ENCODE peak calls at places on chromosome 10, in seven cellular contexts. One of them, this sample, is unnamed.

GRCh38 chr10:61992059-61992460 is 90.6 kb downstream of the ARID5B start:
- DNase-seq in PC-9: no peak
- DNase-seq in endodermal cell: no peak
- DNase-seq in WERI-Rb-1: no peak
- DNase-seq in fibroblast of villous mesenchyme: peak
- DNase-seq in tibial nerve: no peak
- DNase-seq in choroid plexus epithelial cell: peak
- DNase-seq in this sample: no peak

GRCh38 chr10:14010083-14010551 is 320.6 kb downstream of the FRMD4A start:
- DNase-seq in tibial nerve: no peak
- DNase-seq in choroid plexus epithelial cell: peak
- DNase-seq in fibroblast of villous mesenchyme: peak
- DNase-seq in endodermal cell: peak
- DNase-seq in PC-9: no peak
- DNase-seq in WERI-Rb-1: no peak
- DNase-seq in this sample: no peak

GRCh38 chr10:113139695-113140094 is 189.6 kb downstream of the TCF7L2 start:
- DNase-seq in endodermal cell: no peak
- DNase-seq in WERI-Rb-1: no peak
- DNase-seq in PC-9: no peak
- DNase-seq in fibroblast of villous mesenchyme: peak
- DNase-seq in tibial nerve: no peak
- DNase-seq in choroid plexus epithelial cell: peak
- DNase-seq in this sample: no peak

GRCh38 chr10:126480648-126481047 is 92.4 kb upstream of the ADAM12 start:
- DNase-seq in PC-9: no peak
- DNase-seq in fibroblast of villous mesenchyme: no peak
- DNase-seq in choroid plexus epithelial cell: no peak
- DNase-seq in tibial nerve: no peak
- DNase-seq in endodermal cell: no peak
- DNase-seq in WERI-Rb-1: no peak
- DNase-seq in this sample: no peak

GRCh38 chr10:107487284-107487683 is 322.8 kb upstream of the SORCS1 start:
- DNase-seq in fibroblast of villous mesenchyme: peak
- DNase-seq in endodermal cell: no peak
- DNase-seq in PC-9: no peak
- DNase-seq in choroid plexus epithelial cell: peak
- DNase-seq in tibial nerve: no peak
- DNase-seq in WERI-Rb-1: no peak
- DNase-seq in this sample: no peak

GRCh38 chr10:101939273-101939635 is 95.7 kb upstream of the KCNIP2 start:
- DNase-seq in WERI-Rb-1: no peak
- DNase-seq in PC-9: peak
- DNase-seq in tibial nerve: no peak
- DNase-seq in endodermal cell: no peak
- DNase-seq in fibroblast of villous mesenchyme: peak
- DNase-seq in choroid plexus epithelial cell: peak
- DNase-seq in this sample: no peak

GRCh38 chr10:63003816-63004453 is 129.2 kb upstream of the NRBF2 start:
- DNase-seq in choroid plexus epithelial cell: peak
- DNase-seq in fibroblast of villous mesenchyme: no peak
- DNase-seq in WERI-Rb-1: no peak
- DNase-seq in tibial nerve: no peak
- DNase-seq in PC-9: no peak
- DNase-seq in endodermal cell: peak
- DNase-seq in this sample: no peak

GRCh38 chr10:46549171-46550075 is 7.0 kb downstream of the GPRIN2 start:
- DNase-seq in PC-9: no peak
- DNase-seq in fibroblast of villous mesenchyme: no peak
- DNase-seq in choroid plexus epithelial cell: no peak
- DNase-seq in WERI-Rb-1: peak
- DNase-seq in endodermal cell: peak
- DNase-seq in tibial nerve: no peak
- DNase-seq in this sample: peak

GRCh38 chr10:78986419-78986818 is 82.3 kb upstream of the ZMIZ1 start:
- DNase-seq in choroid plexus epithelial cell: no peak
- DNase-seq in endodermal cell: no peak
- DNase-seq in PC-9: no peak
- DNase-seq in WERI-Rb-1: no peak
- DNase-seq in fibroblast of villous mesenchyme: peak
- DNase-seq in tibial nerve: no peak
- DNase-seq in this sample: no peak

DNA sequence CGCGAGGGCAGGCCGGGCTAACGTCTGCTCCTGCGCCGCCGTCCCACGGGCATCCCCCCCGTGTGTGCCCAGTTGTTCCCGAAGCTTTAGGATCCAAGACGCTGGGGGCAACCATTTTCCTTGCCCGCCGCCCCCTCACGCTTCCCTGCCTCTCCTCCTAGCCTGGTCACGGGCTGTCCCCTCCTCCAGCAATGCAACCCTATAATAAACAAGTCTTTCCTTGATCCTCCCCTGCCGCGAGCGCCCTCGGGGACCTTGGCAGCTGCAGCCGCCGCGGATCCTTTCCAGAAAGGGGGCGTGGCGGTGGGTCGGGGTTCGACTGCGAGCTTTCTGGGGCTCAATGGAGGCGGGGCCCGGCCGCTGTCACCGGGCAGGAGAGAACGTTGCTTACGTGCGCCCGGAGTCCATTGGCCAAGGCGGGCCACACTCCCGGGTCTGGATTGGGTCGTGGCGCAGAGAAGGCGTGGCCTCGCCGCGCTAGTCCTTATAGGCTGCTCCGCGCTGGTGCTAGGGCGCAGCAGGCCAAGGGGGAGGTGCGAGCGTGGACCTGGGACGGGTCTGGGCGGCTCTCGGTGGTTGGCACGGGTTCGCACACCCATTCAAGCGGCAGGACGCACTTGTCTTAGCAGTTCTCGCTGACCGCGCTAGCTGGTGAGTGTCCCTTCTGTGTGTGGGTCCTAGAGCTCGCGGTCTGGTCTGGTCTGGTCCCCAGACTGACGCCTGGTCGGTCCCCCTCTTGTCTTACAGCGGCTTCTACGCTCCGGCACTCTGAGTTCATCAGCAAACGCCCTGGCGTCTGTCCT is at the start of gene DDIT4:
- DNase-seq in fibroblast of villous mesenchyme: peak
- DNase-seq in tibial nerve: peak
- DNase-seq in PC-9: peak
- DNase-seq in choroid plexus epithelial cell: peak
- DNase-seq in endodermal cell: peak
- DNase-seq in WERI-Rb-1: peak
- DNase-seq in this sample: peak
- TF ChIP-seq CTCF in fibroblast of villous mesenchyme: no peak
- TF ChIP-seq CTCF in tibial nerve: no peak
- TF ChIP-seq CTCF in PC-9: no peak
- TF ChIP-seq CTCF in choroid plexus epithelial cell: no peak
- TF ChIP-seq CTCF in endodermal cell: no peak
- TF ChIP-seq CTCF in WERI-Rb-1: no peak
- TF ChIP-seq CTCF in this sample: no peak

DNA sequence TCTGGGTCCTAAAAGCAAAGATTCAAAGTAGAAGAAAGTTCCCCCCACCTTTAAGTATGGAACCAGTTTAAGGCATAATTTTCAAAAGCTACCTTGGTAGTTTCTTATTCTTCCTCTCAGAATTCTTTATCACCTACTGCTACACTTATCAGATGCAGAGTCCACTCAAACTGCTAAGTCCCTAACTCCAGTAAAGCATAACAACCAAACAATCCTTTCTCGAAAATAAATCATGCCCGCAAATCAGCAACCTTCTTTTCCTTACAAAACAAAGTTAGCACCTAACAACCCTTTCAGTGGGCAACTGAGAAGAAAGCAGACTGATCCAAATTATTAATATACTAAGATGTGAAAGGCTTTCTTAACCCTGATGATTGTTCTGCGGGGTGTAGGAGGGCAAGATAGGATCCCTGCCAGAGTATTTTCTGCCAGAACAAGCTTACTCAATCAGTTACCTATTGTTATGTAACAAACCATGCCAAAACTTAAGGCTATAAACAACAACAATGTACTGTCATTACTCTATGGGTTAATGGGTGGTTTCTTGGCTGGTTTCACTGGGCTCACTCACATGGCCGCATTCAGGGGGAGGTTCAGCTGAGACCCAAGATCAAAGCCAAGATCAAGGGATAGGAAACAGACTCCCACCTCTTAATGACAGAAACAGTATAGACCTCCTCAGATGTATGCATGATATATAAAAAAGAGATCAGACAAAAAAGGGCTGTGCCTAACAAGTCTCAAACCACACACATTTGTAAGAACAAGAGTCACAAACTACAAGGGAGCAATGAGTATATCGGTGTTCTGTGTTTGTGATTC is 42.0 kb downstream of the CCDC6 start:
- DNase-seq in fibroblast of villous mesenchyme: no peak
- DNase-seq in WERI-Rb-1: no peak
- DNase-seq in tibial nerve: no peak
- DNase-seq in endodermal cell: no peak
- DNase-seq in PC-9: no peak
- DNase-seq in choroid plexus epithelial cell: no peak
- DNase-seq in this sample: no peak
- H3K4me3 ChIP-seq in fibroblast of villous mesenchyme: no peak
- H3K4me3 ChIP-seq in WERI-Rb-1: no peak
- H3K4me3 ChIP-seq in tibial nerve: no peak
- H3K4me3 ChIP-seq in endodermal cell: no peak
- H3K4me3 ChIP-seq in PC-9: no peak
- H3K4me3 ChIP-seq in choroid plexus epithelial cell: no peak
- H3K4me3 ChIP-seq in this sample: no peak

GRCh38 chr10:132198381-132199181 is 11.8 kb downstream of the DPYSL4 start:
- DNase-seq in fibroblast of villous mesenchyme: no peak
- DNase-seq in endodermal cell: no peak
- DNase-seq in PC-9: no peak
- DNase-seq in WERI-Rb-1: peak
- DNase-seq in tibial nerve: no peak
- DNase-seq in choroid plexus epithelial cell: no peak
- DNase-seq in this sample: no peak

GRCh38 chr10:132199268-132199853 is 12.6 kb downstream of the DPYSL4 start:
- DNase-seq in PC-9: no peak
- DNase-seq in WERI-Rb-1: no peak
- DNase-seq in choroid plexus epithelial cell: no peak
- DNase-seq in tibial nerve: no peak
- DNase-seq in fibroblast of villous mesenchyme: no peak
- DNase-seq in endodermal cell: no peak
- DNase-seq in this sample: no peak

GRCh38 chr10:132197271-132198067 is 10.7 kb downstream of the DPYSL4 start:
- DNase-seq in choroid plexus epithelial cell: no peak
- DNase-seq in PC-9: no peak
- DNase-seq in fibroblast of villous mesenchyme: no peak
- DNase-seq in WERI-Rb-1: no peak
- DNase-seq in tibial nerve: no peak
- DNase-seq in endodermal cell: no peak
- DNase-seq in this sample: no peak

GRCh38 chr10:132196178-132197113 is 9.7 kb downstream of the DPYSL4 start:
- DNase-seq in WERI-Rb-1: peak
- DNase-seq in choroid plexus epithelial cell: no peak
- DNase-seq in fibroblast of villous mesenchyme: no peak
- DNase-seq in tibial nerve: no peak
- DNase-seq in endodermal cell: no peak
- DNase-seq in PC-9: no peak
- DNase-seq in this sample: peak

DNA sequence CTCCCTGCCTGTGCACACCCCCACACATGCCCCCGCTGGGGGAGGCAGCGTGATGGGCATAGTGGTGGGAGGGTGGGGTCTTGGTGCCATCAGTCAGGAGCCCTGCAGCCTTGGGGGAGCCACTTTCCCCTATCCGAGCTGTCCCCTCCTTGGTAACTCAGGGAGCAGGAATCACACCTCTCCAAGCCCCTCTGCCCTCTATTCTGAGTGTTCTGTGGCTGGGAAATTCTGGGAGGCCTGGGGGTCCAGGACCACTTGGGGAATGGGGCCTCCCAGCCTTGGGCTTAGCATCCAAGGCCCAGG is 11.3 kb downstream of the DPYSL4 start:
- DNase-seq in PC-9: no peak
- DNase-seq in tibial nerve: no peak
- DNase-seq in choroid plexus epithelial cell: no peak
- DNase-seq in fibroblast of villous mesenchyme: no peak
- DNase-seq in endodermal cell: no peak
- DNase-seq in WERI-Rb-1: peak
- DNase-seq in this sample: no peak
- TF ChIP-seq CTCF in PC-9: no peak
- TF ChIP-seq CTCF in tibial nerve: no peak
- TF ChIP-seq CTCF in choroid plexus epithelial cell: no peak
- TF ChIP-seq CTCF in fibroblast of villous mesenchyme: no peak
- TF ChIP-seq CTCF in endodermal cell: no peak
- TF ChIP-seq CTCF in WERI-Rb-1: no peak
- TF ChIP-seq CTCF in this sample: no peak

GRCh38 chr10:100828744-100829102 is 83.3 kb downstream of the PAX2 start:
- DNase-seq in choroid plexus epithelial cell: no peak
- DNase-seq in tibial nerve: no peak
- DNase-seq in PC-9: no peak
- DNase-seq in WERI-Rb-1: peak
- DNase-seq in fibroblast of villous mesenchyme: no peak
- DNase-seq in endodermal cell: peak
- DNase-seq in this sample: no peak

GRCh38 chr10:100829933-100830727 is 82.6 kb upstream of the SLF2 start:
- DNase-seq in tibial nerve: no peak
- DNase-seq in endodermal cell: peak
- DNase-seq in fibroblast of villous mesenchyme: no peak
- DNase-seq in choroid plexus epithelial cell: no peak
- DNase-seq in PC-9: no peak
- DNase-seq in WERI-Rb-1: no peak
- DNase-seq in this sample: no peak

GRCh38 chr10:100827819-100828743 is 82.7 kb downstream of the PAX2 start:
- DNase-seq in fibroblast of villous mesenchyme: no peak
- DNase-seq in PC-9: no peak
- DNase-seq in tibial nerve: no peak
- DNase-seq in endodermal cell: peak
- DNase-seq in WERI-Rb-1: peak
- DNase-seq in choroid plexus epithelial cell: no peak
- DNase-seq in this sample: no peak

GRCh38 chr10:100830728-100831110 is 82.0 kb upstream of the SLF2 start:
- DNase-seq in choroid plexus epithelial cell: no peak
- DNase-seq in fibroblast of villous mesenchyme: no peak
- DNase-seq in endodermal cell: no peak
- DNase-seq in WERI-Rb-1: no peak
- DNase-seq in PC-9: no peak
- DNase-seq in tibial nerve: no peak
- DNase-seq in this sample: no peak

DNA sequence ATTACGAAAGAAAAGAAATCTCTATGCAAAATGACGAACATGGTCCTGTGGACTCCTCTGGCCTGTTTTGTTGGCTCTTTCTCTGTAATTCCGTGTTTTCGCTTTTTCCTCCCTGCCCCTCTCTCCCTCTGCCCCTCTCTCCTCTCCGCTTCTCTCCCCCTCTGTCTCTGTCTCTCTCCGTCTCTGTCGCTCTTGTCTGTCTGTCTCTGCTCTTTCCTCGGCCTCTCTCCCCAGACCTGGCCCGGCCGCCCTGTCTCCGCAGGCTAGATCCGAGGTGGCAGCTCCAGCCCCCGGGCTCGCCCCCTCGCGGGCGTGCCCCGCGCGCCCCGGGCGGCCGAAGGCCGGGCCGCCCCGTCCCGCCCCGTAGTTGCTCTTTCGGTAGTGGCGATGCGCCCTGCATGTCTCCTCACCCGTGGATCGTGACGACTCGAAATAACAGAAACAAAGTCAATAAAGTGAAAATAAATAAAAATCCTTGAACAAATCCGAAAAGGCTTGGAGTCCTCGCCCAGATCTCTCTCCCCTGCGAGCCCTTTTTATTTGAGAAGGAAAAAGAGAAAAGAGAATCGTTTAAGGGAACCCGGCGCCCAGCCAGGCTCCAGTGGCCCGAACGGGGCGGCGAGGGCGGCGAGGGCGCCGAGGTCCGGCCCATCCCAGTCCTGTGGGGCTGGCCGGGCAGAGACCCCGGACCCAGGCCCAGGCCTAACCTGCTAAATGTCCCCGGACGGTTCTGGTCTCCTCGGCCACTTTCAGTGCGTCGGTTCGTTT is 83.5 kb upstream of the SLF2 start:
- DNase-seq in tibial nerve: no peak
- DNase-seq in choroid plexus epithelial cell: no peak
- DNase-seq in fibroblast of villous mesenchyme: no peak
- DNase-seq in endodermal cell: peak
- DNase-seq in PC-9: no peak
- DNase-seq in WERI-Rb-1: no peak
- DNase-seq in this sample: no peak
- H3K4me3 ChIP-seq in tibial nerve: peak
- H3K4me3 ChIP-seq in choroid plexus epithelial cell: no peak
- H3K4me3 ChIP-seq in fibroblast of villous mesenchyme: peak
- H3K4me3 ChIP-seq in endodermal cell: no peak
- H3K4me3 ChIP-seq in PC-9: no peak
- H3K4me3 ChIP-seq in WERI-Rb-1: peak
- H3K4me3 ChIP-seq in this sample: peak

This sample was measured in upper lobe of right lung.